ENCODE peak calls at places on chromosomes 13 and 19, in seven cellular contexts. Z is thoracic aorta; E is uterus; W is T-helper 17 cell; C is cardiac muscle cell; B is aorta; K is effector memory CD4-positive, alpha-beta T cell. D is an unnamed sample.

GRCh38 chr19:32771596-32771995 is 52.0 kb downstream of the TDRD12 start:
- DNase-seq in Z (no peak), E (no peak), W (no peak), C (no peak), B (no peak), K (no peak), D (no peak)

GRCh38 chr13:60410299-60410698 is 13.3 kb downstream of the TDRD3 start:
- DNase-seq in Z (no peak), E (no peak), W (no peak), C (no peak), B (no peak), K (no peak), D (no peak)

GRCh38 chr19:44212865-44213346 is 574 bp downstream of the ZNF227 start:
- DNase-seq in Z (no peak), E (no peak), W (no peak), C (peak; percentile 34), B (no peak), K (no peak), D (no peak)

GRCh38 chr19:1469936-1470863 is 8.8 kb downstream of the C19orf25 start:
- DNase-seq in Z (no peak), E (no peak), W (peak; percentile 64), C (no peak), B (no peak), K (peak; percentile 45), D (no peak)

GRCh38 chr19:14632286-14632685 is 42.4 kb downstream of the ADGRE3 start:
- DNase-seq in Z (no peak), E (no peak), W (no peak), C (peak; percentile 13), B (no peak), K (no peak), D (no peak)

GRCh38 chr19:35208121-35208520 is 20.4 kb downstream of the FAM187B start:
- DNase-seq in Z (no peak), E (no peak), W (no peak), C (no peak), B (no peak), K (no peak), D (no peak)

GRCh38 chr13:102333320-102334181 is 68.3 kb downstream of the FGF14 start:
- DNase-seq in Z (no peak), E (no peak), W (no peak), C (no peak), B (no peak), K (no peak), D (no peak)

GRCh38 chr13:34942732-34943674 is 933 bp downstream of the NBEA start:
- DNase-seq in Z (no peak), E (peak; percentile 20), W (no peak), C (peak; percentile 5), B (peak; percentile 74), K (no peak), D (peak; percentile 65)

GRCh38 chr19:38733493-38734175 is 10.6 kb downstream of the CAPN12 start:
- DNase-seq in Z (no peak), E (peak; percentile 26), W (no peak), C (no peak), B (peak; percentile 78), K (no peak), D (no peak)

GRCh38 chr13:84867246-84867645 is 932.0 kb downstream of the SLITRK6 start:
- DNase-seq in Z (no peak), E (no peak), W (no peak), C (no peak), B (no peak), K (no peak), D (no peak)

GRCh38 chr13:89267734-89268133 is 1596.6 kb downstream of the SLITRK5 start:
- DNase-seq in Z (no peak), E (no peak), W (no peak), C (no peak), B (no peak), K (no peak), D (no peak)

GRCh38 chr13:91305652-91306051 is 41.8 kb upstream of the MIR17HG start:
- DNase-seq in Z (no peak), E (no peak), W (no peak), C (no peak), B (no peak), K (no peak), D (no peak)

GRCh38 chr19:13396256-13397080 is 109.8 kb downstream of the CACNA1A start:
- DNase-seq in Z (no peak), E (no peak), W (no peak), C (peak; percentile 93), B (no peak), K (no peak), D (peak; percentile 73)

GRCh38 chr13:21753117-21753729 is 82.3 kb downstream of the FGF9 start:
- DNase-seq in Z (no peak), E (no peak), W (no peak), C (no peak), B (no peak), K (no peak), D (no peak)

GRCh38 chr19:13212759-13213330 is 62.6 kb downstream of the IER2 start:
- DNase-seq in Z (no peak), E (peak; percentile 54), W (peak; percentile 52), C (peak; percentile 67), B (peak; percentile 87), K (peak; percentile 42), D (no peak)

GRCh38 chr13:31588923-31589322 is 150.4 kb upstream of the RXFP2 start:
- DNase-seq in Z (no peak), E (no peak), W (no peak), C (no peak), B (no peak), K (no peak), D (no peak)

GRCh38 chr13:99203601-99204579 is 3.2 kb downstream of the UBAC2 start:
- DNase-seq in Z (no peak), E (no peak), W (no peak), C (no peak), B (no peak), K (no peak), D (no peak)

DNA sequence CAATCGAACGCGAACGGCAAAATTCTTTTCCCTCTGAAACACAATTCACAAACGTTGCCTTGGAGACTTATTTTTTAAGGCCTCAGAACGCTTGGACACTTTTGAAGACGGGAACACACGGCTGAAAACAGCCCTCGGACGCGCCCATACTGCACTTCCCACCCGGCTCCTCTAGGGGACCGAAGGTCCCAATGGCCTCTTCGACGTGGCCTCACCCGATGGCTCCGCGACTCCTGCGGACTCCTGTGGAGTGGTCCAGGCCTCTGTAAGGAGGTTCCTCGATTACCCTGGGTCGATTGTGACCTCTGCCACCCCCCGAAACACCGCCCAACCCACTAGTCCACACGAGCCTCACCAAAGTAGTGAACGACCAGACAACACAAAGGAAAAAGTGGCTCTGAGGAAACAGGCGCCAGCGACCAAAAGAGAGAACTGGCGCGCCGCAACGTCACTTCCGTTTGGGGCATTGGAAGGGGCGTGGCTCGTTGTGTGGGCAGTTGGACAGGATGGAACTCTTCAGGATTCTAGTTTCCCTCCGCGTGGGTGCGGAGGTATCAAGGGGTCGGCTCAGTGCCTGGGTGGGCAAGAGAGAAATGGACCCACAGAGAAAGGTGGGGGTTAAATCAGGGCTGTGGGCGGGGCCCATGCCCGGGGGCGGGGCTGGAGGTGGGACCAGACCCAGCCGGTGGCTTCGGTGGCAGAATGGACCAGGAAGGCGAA is at the start of gene ZNF560:
- DNase-seq in Z (no peak), E (no peak), W (no peak), C (peak; percentile 41), B (no peak), K (no peak), D (no peak)
- H3K9me3 ChIP-seq in Z (peaks cover 32% of the 10 kb centered on the region), E (peaks cover 15% of the 10 kb centered on the region), W (no peaks in the 10 kb centered on the region), C (no peaks in the 10 kb centered on the region), B (peaks cover 13% of the 10 kb centered on the region), K (peaks cover 17% of the 10 kb centered on the region), D (peaks cover 15% of the 10 kb centered on the region)

GRCh38 chr19:42114412-42114811 is 17.8 kb downstream of the POU2F2 start:
- DNase-seq in Z (no peak), E (no peak), W (no peak), C (no peak), B (no peak), K (no peak), D (no peak)

GRCh38 chr19:42111811-42112210 is 20.4 kb downstream of the POU2F2 start:
- DNase-seq in Z (no peak), E (no peak), W (no peak), C (no peak), B (no peak), K (no peak), D (no peak)

GRCh38 chr19:42115705-42116104 is 16.5 kb downstream of the POU2F2 start:
- DNase-seq in Z (no peak), E (no peak), W (no peak), C (no peak), B (no peak), K (no peak), D (no peak)

GRCh38 chr19:42115219-42115618 is 17.0 kb downstream of the POU2F2 start:
- DNase-seq in Z (no peak), E (no peak), W (no peak), C (peak; percentile 32), B (no peak), K (no peak), D (no peak)

GRCh38 chr19:42113641-42114348 is 18.5 kb downstream of the POU2F2 start:
- DNase-seq in Z (no peak), E (no peak), W (no peak), C (peak; percentile 92), B (peak; percentile 81), K (no peak), D (no peak)
- H3K9me3 ChIP-seq in Z (no peaks in the 10 kb centered on the region), E (no peaks in the 10 kb centered on the region), W (no peaks in the 10 kb centered on the region), C (no peaks in the 10 kb centered on the region), B (no peaks in the 10 kb centered on the region), K (no peaks in the 10 kb centered on the region), D (no peaks in the 10 kb centered on the region)

GRCh38 chr19:58089846-58090245 is 8.2 kb downstream of the ZSCAN18 start:
- DNase-seq in Z (no peak), E (no peak), W (no peak), C (no peak), B (no peak), K (no peak), D (no peak)

GRCh38 chr19:58091251-58091995 is 6.6 kb downstream of the ZSCAN18 start:
- DNase-seq in Z (no peak), E (no peak), W (no peak), C (no peak), B (peak; percentile 8), K (no peak), D (no peak)

GRCh38 chr19:58095328-58095727 is 2.7 kb downstream of the ZSCAN18 start:
- DNase-seq in Z (no peak), E (no peak), W (no peak), C (no peak), B (no peak), K (no peak), D (no peak)

GRCh38 chr19:58096884-58097283 is 1.1 kb downstream of the ZSCAN18 start:
- DNase-seq in Z (no peak), E (no peak), W (no peak), C (no peak), B (no peak), K (no peak), D (no peak)

GRCh38 chr19:58093071-58093470 is 5.0 kb downstream of the ZSCAN18 start:
- DNase-seq in Z (no peak), E (no peak), W (no peak), C (no peak), B (no peak), K (no peak), D (no peak)
- H3K9me3 ChIP-seq in Z (peaks cover 10% of the 10 kb centered on the region), E (peaks cover 5% of the 10 kb centered on the region), W (peaks cover 10% of the 10 kb centered on the region), C (no peaks in the 10 kb centered on the region), B (no peaks in the 10 kb centered on the region), K (no peaks in the 10 kb centered on the region), D (peaks cover 36% of the 10 kb centered on the region)

DNA sequence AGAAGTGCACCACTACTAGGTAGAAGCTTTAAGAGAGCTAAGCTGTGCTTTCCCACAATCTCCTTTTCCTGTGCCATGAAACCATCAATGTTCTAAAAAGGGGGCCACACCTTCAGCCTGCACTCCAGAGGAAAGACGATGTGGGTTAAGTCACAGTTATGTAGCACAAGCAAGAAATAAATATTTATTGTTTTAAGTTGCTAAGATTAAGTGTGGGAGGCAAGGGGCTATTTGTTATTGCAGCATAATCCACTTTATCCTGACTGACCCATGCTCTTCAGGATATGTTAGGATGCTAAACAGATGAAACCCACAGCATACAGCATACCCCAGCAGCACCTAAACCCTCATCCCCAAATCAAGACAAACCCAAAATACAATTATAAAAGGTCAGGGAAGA is 64.7 kb downstream of the MBD3L2B start:
- DNase-seq in Z (no peak), E (no peak), W (no peak), C (no peak), B (no peak), K (no peak), D (no peak)
- H3K9me3 ChIP-seq in Z (no peaks in the 10 kb centered on the region), E (no peaks in the 10 kb centered on the region), W (no peaks in the 10 kb centered on the region), C (no peaks in the 10 kb centered on the region), B (peaks cover 5% of the 10 kb centered on the region), K (no peaks in the 10 kb centered on the region), D (no peaks in the 10 kb centered on the region)

D was measured in tibial artery.